ENCODE peak calls at places on chromosomes 13 and 19, in seven cellular contexts. T, Y, P, C, L, B and M are unnamed samples.

GRCh38 chr19:6103217-6103644 is 7.1 kb downstream of the RFX2 start:
- DNase-seq in T (no peak), Y (no peak), P (no peak), C (no peak), L (no peak), B (peak; percentile 83), M (peak; percentile 80)

GRCh38 chr19:50486823-50487515 is 10.3 kb upstream of the GARIN5A start:
- DNase-seq in T (no peak), Y (no peak), P (peak; percentile 34), C (no peak), L (peak; percentile 81), B (no peak), M (no peak)

GRCh38 chr19:19748249-19748938 is 15.5 kb upstream of the ZNF14 start:
- DNase-seq in T (no peak), Y (no peak), P (no peak), C (no peak), L (no peak), B (peak; percentile 4), M (no peak)

GRCh38 chr13:73933795-73934194 is 200.4 kb downstream of the KLF12 start:
- DNase-seq in T (no peak), Y (no peak), P (no peak), C (no peak), L (no peak), B (no peak), M (no peak)

GRCh38 chr13:40582531-40582930 is 83.9 kb downstream of the FOXO1 start:
- DNase-seq in T (no peak), Y (no peak), P (no peak), C (no peak), L (no peak), B (no peak), M (no peak)

GRCh38 chr13:43319617-43320444 is 296.4 kb downstream of the DNAJC15 start:
- DNase-seq in T (no peak), Y (no peak), P (no peak), C (no peak), L (no peak), B (no peak), M (no peak)

GRCh38 chr13:31090921-31091624 is 70.6 kb downstream of the HSPH1 start:
- DNase-seq in T (no peak), Y (no peak), P (no peak), C (no peak), L (no peak), B (no peak), M (peak; percentile 23)

GRCh38 chr19:19493841-19494546 is 21.4 kb downstream of the TSSK6 start:
- DNase-seq in T (no peak), Y (no peak), P (no peak), C (no peak), L (peak; percentile 63), B (no peak), M (no peak)

GRCh38 chr19:6343462-6343861 is 10.1 kb upstream of the ACER1 start:
- DNase-seq in T (no peak), Y (no peak), P (no peak), C (no peak), L (no peak), B (no peak), M (no peak)

GRCh38 chr13:113667771-113668490 is 912 bp downstream of the GRK1 start:
- DNase-seq in T (no peak), Y (no peak), P (no peak), C (no peak), L (peak; percentile 54), B (no peak), M (no peak)

GRCh38 chr13:42102961-42103688 is 54.7 kb downstream of the DGKH start:
- DNase-seq in T (no peak), Y (no peak), P (no peak), C (no peak), L (no peak), B (peak; percentile 35), M (no peak)

GRCh38 chr13:37074703-37075102 is 15.2 kb upstream of the SUPT20H start:
- DNase-seq in T (peak; percentile 9), Y (no peak), P (no peak), C (peak; percentile 1), L (no peak), B (peak; percentile 50), M (no peak)

GRCh38 chr19:46420056-46420455 is 6.7 kb upstream of the CCDC8 start:
- DNase-seq in T (no peak), Y (no peak), P (no peak), C (no peak), L (no peak), B (no peak), M (no peak)

GRCh38 chr13:31150315-31150985 is 11.3 kb downstream of the HSPH1 start:
- DNase-seq in T (no peak), Y (no peak), P (no peak), C (no peak), L (no peak), B (no peak), M (no peak)

GRCh38 chr13:84651288-84651687 is 769.0 kb upstream of the SLITRK1 start:
- DNase-seq in T (no peak), Y (no peak), P (no peak), C (no peak), L (no peak), B (no peak), M (no peak)

GRCh38 chr13:113164492-113164891 is 6.0 kb downstream of the PROZ start:
- DNase-seq in T (no peak), Y (no peak), P (no peak), C (no peak), L (no peak), B (no peak), M (no peak)

GRCh38 chr19:12664406-12665280 is 1.9 kb downstream of the MAN2B1 start:
- DNase-seq in T (no peak), Y (no peak), P (no peak), C (no peak), L (no peak), B (peak; percentile 32), M (no peak)

GRCh38 chr13:48126944-48127814 is 32.3 kb upstream of the MED4 start:
- DNase-seq in T (no peak), Y (no peak), P (peak; percentile 23), C (no peak), L (no peak), B (peak; percentile 81), M (no peak)

GRCh38 chr19:45090598-45090997 is 2.4 kb upstream of the PPP1R37 start:
- DNase-seq in T (no peak), Y (no peak), P (no peak), C (no peak), L (no peak), B (no peak), M (no peak)

GRCh38 chr19:7497292-7497691 is 8.5 kb upstream of the PEX11G start:
- DNase-seq in T (no peak), Y (no peak), P (no peak), C (no peak), L (no peak), B (no peak), M (no peak)

GRCh38 chr13:108807841-108808240 is 178.4 kb downstream of the MYO16 start:
- DNase-seq in T (no peak), Y (no peak), P (no peak), C (no peak), L (no peak), B (peak; percentile 43), M (no peak)

GRCh38 chr13:113297370-113297871 is 382 bp downstream of the LAMP1 start:
- DNase-seq in T (no peak), Y (no peak), P (peak; percentile 39), C (no peak), L (peak; percentile 82), B (peak; percentile 33), M (no peak)

GRCh38 chr19:49441960-49442350 is 628 bp upstream of the SLC17A7 start:
- DNase-seq in T (no peak), Y (no peak), P (no peak), C (no peak), L (no peak), B (no peak), M (no peak)

GRCh38 chr19:31015778-31016177 is 333.5 kb downstream of the TSHZ3 start:
- DNase-seq in T (no peak), Y (no peak), P (no peak), C (no peak), L (no peak), B (no peak), M (no peak)

GRCh38 chr19:18439025-18439909 is 1.3 kb upstream of the ISYNA1 start:
- DNase-seq in T (no peak), Y (no peak), P (no peak), C (no peak), L (no peak), B (no peak), M (no peak)

GRCh38 chr13:51858433-51859247 is 3.1 kb upstream of the CCDC70 start:
- DNase-seq in T (no peak), Y (no peak), P (no peak), C (no peak), L (no peak), B (no peak), M (no peak)

GRCh38 chr19:34712606-34713261 is 21.3 kb upstream of the ZNF181 start:
- DNase-seq in T (peak; percentile 78), Y (no peak), P (peak; percentile 60), C (peak; percentile 48), L (peak; percentile 74), B (peak; percentile 78), M (peak; percentile 48)

GRCh38 chr13:73338389-73338788 is 279.6 kb downstream of the KLF5 start:
- DNase-seq in T (no peak), Y (no peak), P (no peak), C (no peak), L (no peak), B (no peak), M (no peak)

GRCh38 chr19:19039901-19040300 is 6.5 kb downstream of the ARMC6 start:
- DNase-seq in T (no peak), Y (no peak), P (no peak), C (no peak), L (no peak), B (no peak), M (no peak)

GRCh38 chr13:39353988-39354387 is 249.0 kb downstream of the LHFPL6 start:
- DNase-seq in T (no peak), Y (no peak), P (no peak), C (no peak), L (no peak), B (peak; percentile 24), M (no peak)

GRCh38 chr13:44219808-44220544 is 153.6 kb upstream of the SERP2 start:
- DNase-seq in T (no peak), Y (no peak), P (no peak), C (no peak), L (no peak), B (no peak), M (no peak)

GRCh38 chr19:29887498-29887897 is 54.5 kb upstream of the URI1 start:
- DNase-seq in T (no peak), Y (no peak), P (no peak), C (no peak), L (no peak), B (no peak), M (no peak)

GRCh38 chr13:32748305-32748704 is 162.1 kb downstream of the PDS5B start:
- DNase-seq in T (no peak), Y (no peak), P (no peak), C (no peak), L (no peak), B (no peak), M (no peak)

GRCh38 chr13:32940601-32941000 is 75.6 kb upstream of the KL start:
- DNase-seq in T (no peak), Y (no peak), P (no peak), C (no peak), L (no peak), B (no peak), M (no peak)